ENCODE peak calls at places on chromosomes 2 and 18, in five cellular contexts. One of them, this sample, is unnamed.

GRCh38 chr2:218095853-218096252 is 26.8 kb downstream of the RUFY4 start:
- DNase-seq in cardiac muscle cell: no peak
- DNase-seq in mammary epithelial cell: no peak
- DNase-seq in transverse colon: no peak
- DNase-seq in heart left ventricle: no peak
- DNase-seq in this sample: no peak

GRCh38 chr2:150866431-150866830 is 379.0 kb upstream of the RND3 start:
- DNase-seq in cardiac muscle cell: peak; percentile 60
- DNase-seq in mammary epithelial cell: no peak
- DNase-seq in transverse colon: no peak
- DNase-seq in heart left ventricle: no peak
- DNase-seq in this sample: no peak

GRCh38 chr2:162795312-162795711 is 43.3 kb downstream of the KCNH7 start:
- DNase-seq in cardiac muscle cell: no peak
- DNase-seq in mammary epithelial cell: no peak
- DNase-seq in transverse colon: peak; percentile 8
- DNase-seq in heart left ventricle: no peak
- DNase-seq in this sample: no peak

GRCh38 chr2:167240671-167241070 is 352.4 kb downstream of the XIRP2 start:
- DNase-seq in cardiac muscle cell: no peak
- DNase-seq in mammary epithelial cell: no peak
- DNase-seq in transverse colon: no peak
- DNase-seq in heart left ventricle: no peak
- DNase-seq in this sample: no peak

GRCh38 chr2:10584843-10585475 is 104.8 kb downstream of the NOL10 start:
- DNase-seq in cardiac muscle cell: peak; percentile 74
- DNase-seq in mammary epithelial cell: peak; percentile 96
- DNase-seq in transverse colon: no peak
- DNase-seq in heart left ventricle: no peak
- DNase-seq in this sample: no peak

GRCh38 chr2:197889041-197889440 is 84.6 kb downstream of the PLCL1 start:
- DNase-seq in cardiac muscle cell: peak; percentile 59
- DNase-seq in mammary epithelial cell: peak; percentile 40
- DNase-seq in transverse colon: no peak
- DNase-seq in heart left ventricle: no peak
- DNase-seq in this sample: no peak

GRCh38 chr18:22193466-22193865 is 24.1 kb downstream of the GATA6 start:
- DNase-seq in cardiac muscle cell: peak; percentile 82
- DNase-seq in mammary epithelial cell: no peak
- DNase-seq in transverse colon: peak; percentile 33
- DNase-seq in heart left ventricle: no peak
- DNase-seq in this sample: no peak

GRCh38 chr2:225556461-225556860 is 157.0 kb downstream of the NYAP2 start:
- DNase-seq in cardiac muscle cell: no peak
- DNase-seq in mammary epithelial cell: no peak
- DNase-seq in transverse colon: no peak
- DNase-seq in heart left ventricle: no peak
- DNase-seq in this sample: peak; percentile 9

GRCh38 chr18:70288851-70289328 is at the start of gene SOCS6:
- DNase-seq in cardiac muscle cell: peak; percentile 82
- DNase-seq in mammary epithelial cell: peak; percentile 70
- DNase-seq in transverse colon: peak; percentile 63
- DNase-seq in heart left ventricle: peak; percentile 73
- DNase-seq in this sample: peak; percentile 56

GRCh38 chr2:232299084-232299483 is 79.5 kb upstream of the ALPP start:
- DNase-seq in cardiac muscle cell: no peak
- DNase-seq in mammary epithelial cell: no peak
- DNase-seq in transverse colon: no peak
- DNase-seq in heart left ventricle: no peak
- DNase-seq in this sample: no peak

GRCh38 chr18:22789600-22789999 is 143.5 kb upstream of the RBBP8 start:
- DNase-seq in cardiac muscle cell: no peak
- DNase-seq in mammary epithelial cell: no peak
- DNase-seq in transverse colon: no peak
- DNase-seq in heart left ventricle: no peak
- DNase-seq in this sample: no peak

GRCh38 chr2:187434342-187434785 is 13.7 kb downstream of the CALCRL start:
- DNase-seq in cardiac muscle cell: peak; percentile 61
- DNase-seq in mammary epithelial cell: no peak
- DNase-seq in transverse colon: no peak
- DNase-seq in heart left ventricle: no peak
- DNase-seq in this sample: no peak

GRCh38 chr2:118197011-118197695 is 108.9 kb downstream of the INSIG2 start:
- DNase-seq in cardiac muscle cell: peak; percentile 11
- DNase-seq in mammary epithelial cell: no peak
- DNase-seq in transverse colon: no peak
- DNase-seq in heart left ventricle: no peak
- DNase-seq in this sample: peak; percentile 22

GRCh38 chr2:28413152-28413895 is 20.7 kb downstream of the FOSL2 start:
- DNase-seq in cardiac muscle cell: no peak
- DNase-seq in mammary epithelial cell: no peak
- DNase-seq in transverse colon: peak; percentile 63
- DNase-seq in heart left ventricle: no peak
- DNase-seq in this sample: peak; percentile 34

GRCh38 chr2:57877811-57878572 is 168.6 kb upstream of the VRK2 start:
- DNase-seq in cardiac muscle cell: no peak
- DNase-seq in mammary epithelial cell: no peak
- DNase-seq in transverse colon: no peak
- DNase-seq in heart left ventricle: no peak
- DNase-seq in this sample: no peak

GRCh38 chr2:96100893-96101304 is 15.5 kb downstream of the ADRA2B start:
- DNase-seq in cardiac muscle cell: no peak
- DNase-seq in mammary epithelial cell: no peak
- DNase-seq in transverse colon: no peak
- DNase-seq in heart left ventricle: no peak
- DNase-seq in this sample: no peak

GRCh38 chr2:8241317-8241716 is 440.5 kb upstream of the ID2 start:
- DNase-seq in cardiac muscle cell: no peak
- DNase-seq in mammary epithelial cell: no peak
- DNase-seq in transverse colon: no peak
- DNase-seq in heart left ventricle: no peak
- DNase-seq in this sample: no peak

GRCh38 chr2:227474406-227474805 is 2.5 kb downstream of the AGFG1 start:
- DNase-seq in cardiac muscle cell: no peak
- DNase-seq in mammary epithelial cell: no peak
- DNase-seq in transverse colon: no peak
- DNase-seq in heart left ventricle: no peak
- DNase-seq in this sample: no peak

GRCh38 chr2:42045956-42046748 is 1.7 kb upstream of the PKDCC start:
- DNase-seq in cardiac muscle cell: peak; percentile 33
- DNase-seq in mammary epithelial cell: no peak
- DNase-seq in transverse colon: no peak
- DNase-seq in heart left ventricle: no peak
- DNase-seq in this sample: peak; percentile 89

GRCh38 chr2:121866789-121867188 is 111.3 kb downstream of the TSN start:
- DNase-seq in cardiac muscle cell: no peak
- DNase-seq in mammary epithelial cell: no peak
- DNase-seq in transverse colon: no peak
- DNase-seq in heart left ventricle: no peak
- DNase-seq in this sample: no peak
- H3K27me3 ChIP-seq in cardiac muscle cell: no peaks in the 10 kb centered on the region
- H3K27me3 ChIP-seq in mammary epithelial cell: no peaks in the 10 kb centered on the region
- H3K27me3 ChIP-seq in transverse colon: no peaks in the 10 kb centered on the region
- H3K27me3 ChIP-seq in heart left ventricle: no peaks in the 10 kb centered on the region
- H3K27me3 ChIP-seq in this sample: no peaks in the 10 kb centered on the region

DNA sequence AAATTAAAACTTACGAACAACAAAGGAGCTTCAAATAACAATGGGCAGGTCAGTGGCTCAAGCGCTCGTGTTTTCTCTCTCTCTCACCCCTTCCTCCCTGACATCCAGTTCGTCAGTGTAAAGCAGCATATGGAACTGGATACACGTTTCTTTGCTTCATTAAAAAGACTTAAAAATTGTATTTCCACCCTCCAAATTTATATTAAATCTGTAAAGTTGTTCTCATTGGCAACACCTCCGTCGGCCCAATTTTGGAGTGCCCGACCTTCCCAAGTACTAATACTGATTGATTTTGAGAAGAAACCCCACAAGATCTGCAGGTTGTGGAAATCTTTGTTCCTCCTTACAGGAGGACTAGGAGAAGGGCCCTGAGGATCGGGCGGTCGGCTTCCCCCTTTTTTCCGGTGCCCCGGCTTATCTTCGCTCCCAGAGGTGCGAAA is 2.2 kb downstream of the TBR1 start:
- DNase-seq in cardiac muscle cell: no peak
- DNase-seq in mammary epithelial cell: no peak
- DNase-seq in transverse colon: no peak
- DNase-seq in heart left ventricle: no peak
- DNase-seq in this sample: no peak
- H3K27me3 ChIP-seq in cardiac muscle cell: peaks cover 100% of the 10 kb centered on the region
- H3K27me3 ChIP-seq in mammary epithelial cell: peaks cover 53% of the 10 kb centered on the region
- H3K27me3 ChIP-seq in transverse colon: peaks cover 100% of the 10 kb centered on the region
- H3K27me3 ChIP-seq in heart left ventricle: peaks cover 96% of the 10 kb centered on the region
- H3K27me3 ChIP-seq in this sample: peaks cover 73% of the 10 kb centered on the region

DNA sequence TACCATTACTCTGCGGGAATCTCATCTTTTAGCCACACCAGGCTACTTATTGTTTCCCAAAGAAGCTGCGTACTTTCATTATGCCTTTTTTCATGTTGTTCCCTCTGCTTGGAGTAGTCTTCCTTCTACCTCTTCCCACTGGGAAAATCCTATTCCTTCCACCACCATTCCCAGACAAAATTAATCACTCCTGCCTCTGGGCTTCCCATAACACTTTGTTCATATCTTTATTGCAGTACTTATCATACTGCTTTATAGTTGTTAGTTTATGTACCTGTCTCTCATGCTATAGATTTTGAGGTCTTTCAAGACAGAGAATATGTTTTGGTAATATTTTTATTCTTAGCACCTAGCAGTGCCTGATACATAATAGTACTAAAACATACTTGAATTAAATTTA is 16.2 kb downstream of the OTX1 start:
- DNase-seq in cardiac muscle cell: no peak
- DNase-seq in mammary epithelial cell: no peak
- DNase-seq in transverse colon: no peak
- DNase-seq in heart left ventricle: no peak
- DNase-seq in this sample: no peak
- H3K27me3 ChIP-seq in cardiac muscle cell: peaks cover 59% of the 10 kb centered on the region
- H3K27me3 ChIP-seq in mammary epithelial cell: peaks cover 11% of the 10 kb centered on the region
- H3K27me3 ChIP-seq in transverse colon: peaks cover 88% of the 10 kb centered on the region
- H3K27me3 ChIP-seq in heart left ventricle: peaks cover 97% of the 10 kb centered on the region
- H3K27me3 ChIP-seq in this sample: peaks cover 24% of the 10 kb centered on the region

DNA sequence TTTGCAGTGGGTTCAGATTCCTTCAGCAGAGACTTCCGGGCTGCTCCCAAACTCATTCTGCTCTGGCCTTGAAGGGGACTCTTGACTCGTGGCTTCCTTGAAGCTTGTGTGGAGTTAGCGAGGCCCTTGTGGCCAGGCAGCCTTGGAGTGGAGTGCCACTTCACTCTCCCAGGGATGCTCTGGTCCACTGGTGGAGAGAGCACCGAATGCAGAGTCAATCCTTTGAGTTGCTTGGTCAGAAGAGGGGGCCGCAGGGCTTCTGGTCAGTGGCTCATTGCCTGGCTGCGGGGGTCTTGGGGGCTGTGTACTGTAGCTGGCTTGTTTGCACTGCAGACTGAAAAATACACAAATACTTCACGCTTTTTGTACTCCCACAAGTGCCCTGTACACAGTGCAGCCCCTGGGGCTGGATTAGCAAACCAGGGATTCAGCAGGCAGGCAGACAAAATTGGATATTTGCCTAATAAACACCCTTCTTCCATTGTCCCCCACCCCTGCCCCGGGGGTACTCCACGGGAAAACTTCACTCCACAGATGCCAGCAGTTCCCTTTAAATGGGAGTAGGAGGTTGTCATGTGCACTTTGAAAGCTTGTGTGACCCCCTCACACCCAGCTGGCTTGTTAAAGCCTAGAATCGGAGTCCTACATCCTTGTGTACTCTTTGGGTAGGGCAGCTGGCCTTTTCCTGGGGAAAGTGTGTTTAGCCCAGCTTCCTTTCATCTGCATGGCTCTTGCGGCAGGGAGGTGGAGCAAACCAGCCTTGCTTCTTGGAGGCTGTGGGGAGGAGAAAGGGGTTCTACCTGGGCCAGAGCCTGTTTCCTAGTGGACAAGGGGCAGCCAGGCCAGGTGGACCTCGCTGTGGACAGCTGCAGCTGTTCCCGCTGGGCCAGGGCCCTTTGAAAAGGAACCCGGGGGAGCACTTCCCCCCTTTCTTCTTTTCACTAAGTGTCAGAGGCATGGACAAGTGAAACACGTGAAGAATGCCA is 3.4 kb downstream of the GLI2 start:
- DNase-seq in cardiac muscle cell: no peak
- DNase-seq in mammary epithelial cell: no peak
- DNase-seq in transverse colon: no peak
- DNase-seq in heart left ventricle: no peak
- DNase-seq in this sample: no peak
- H3K27me3 ChIP-seq in cardiac muscle cell: peaks cover 2% of the 10 kb centered on the region
- H3K27me3 ChIP-seq in mammary epithelial cell: peaks cover 62% of the 10 kb centered on the region
- H3K27me3 ChIP-seq in transverse colon: peaks cover 96% of the 10 kb centered on the region
- H3K27me3 ChIP-seq in heart left ventricle: peaks cover 97% of the 10 kb centered on the region
- H3K27me3 ChIP-seq in this sample: no peaks in the 10 kb centered on the region

DNA sequence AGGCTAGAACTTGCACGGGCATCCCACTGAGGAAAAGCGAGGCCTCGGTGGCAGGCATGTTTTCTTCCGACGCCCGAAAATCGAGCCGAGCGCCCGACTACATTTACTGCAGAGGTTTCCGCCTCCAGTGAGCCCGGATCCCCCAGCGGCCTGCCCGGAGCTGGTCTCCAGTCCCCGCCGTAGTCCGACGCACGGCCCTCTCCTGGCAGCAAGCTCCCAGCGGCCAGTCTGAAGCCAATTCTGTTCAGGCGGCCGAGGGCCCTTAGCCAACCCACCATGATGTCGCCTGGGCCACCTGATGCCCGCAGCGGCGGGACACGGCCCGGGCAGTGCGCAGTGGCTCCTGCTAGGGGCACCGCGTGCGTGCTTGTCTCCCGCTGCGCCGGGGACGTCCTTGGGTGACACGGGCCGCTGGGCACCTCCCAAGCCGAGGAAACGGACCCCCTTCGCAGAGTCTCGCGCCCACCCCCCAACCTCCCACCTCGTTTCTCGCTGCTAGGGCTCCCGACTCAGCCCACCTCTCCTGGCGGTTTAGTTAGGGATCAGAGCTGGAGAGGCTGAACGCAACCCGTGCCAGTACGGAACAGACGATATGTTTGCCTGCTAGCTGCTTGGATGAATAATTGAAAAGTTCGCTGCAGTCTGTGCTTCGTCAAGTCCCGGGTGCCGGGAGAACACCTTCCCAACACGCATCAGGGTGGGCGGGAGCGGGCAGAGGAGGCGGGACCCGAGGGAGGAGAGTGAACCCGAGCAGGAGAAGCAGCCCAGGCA is 5.3 kb downstream of the ONECUT2 start:
- DNase-seq in cardiac muscle cell: no peak
- DNase-seq in mammary epithelial cell: no peak
- DNase-seq in transverse colon: no peak
- DNase-seq in heart left ventricle: no peak
- DNase-seq in this sample: no peak
- H3K27me3 ChIP-seq in cardiac muscle cell: peaks cover 98% of the 10 kb centered on the region
- H3K27me3 ChIP-seq in mammary epithelial cell: peaks cover 68% of the 10 kb centered on the region
- H3K27me3 ChIP-seq in transverse colon: peaks cover 96% of the 10 kb centered on the region
- H3K27me3 ChIP-seq in heart left ventricle: peaks cover 97% of the 10 kb centered on the region
- H3K27me3 ChIP-seq in this sample: no peaks in the 10 kb centered on the region

This sample was measured in BE2C.